ENCODE peak calls at places on chromosomes 7 and 10, in seven cellular contexts. K, E, X, B, P, Z and L are unnamed samples.

GRCh38 chr10:21020545-21020944 is 123.4 kb upstream of the NEBL start:
- DNase-seq in P (no peak), K (peak), B (no peak), E (no peak), X (no peak), Z (peak), L (peak)

GRCh38 chr10:33675235-33675634 is 340.8 kb upstream of the NRP1 start:
- DNase-seq in P (no peak), B (no peak), K (no peak), E (no peak), X (no peak), Z (no peak), L (no peak)

GRCh38 chr7:102125127-102125561 is 161.5 kb upstream of the SH2B2 start:
- DNase-seq in B (peak), K (peak), E (peak), P (no peak), X (no peak), Z (no peak), L (peak)

GRCh38 chr7:23530355-23530754 is 1.4 kb downstream of the TRA2A start:
- DNase-seq in E (no peak), K (peak), X (peak), Z (peak), P (peak), B (no peak), L (peak)

GRCh38 chr10:12708921-12709320 is 292.6 kb downstream of the CCDC3 start:
- DNase-seq in P (no peak), Z (no peak), X (no peak), E (no peak), K (no peak), B (no peak), L (no peak)

GRCh38 chr7:100588438-100588837 is 2.3 kb downstream of the FBXO24 start:
- DNase-seq in P (no peak), K (no peak), B (no peak), X (no peak), Z (no peak), E (no peak), L (no peak)

GRCh38 chr10:109650228-109650627 is 273.1 kb downstream of the XPNPEP1 start:
- DNase-seq in E (no peak), X (no peak), P (no peak), Z (no peak), B (no peak), K (peak), L (no peak)

GRCh38 chr7:138963675-138964074 is 17.5 kb downstream of the KIAA1549 start:
- DNase-seq in P (no peak), Z (no peak), B (no peak), E (no peak), X (no peak), K (no peak), L (no peak)

GRCh38 chr10:89426230-89426868 is 12.0 kb downstream of the IFIT5 start:
- DNase-seq in K (peak), X (no peak), B (no peak), P (peak), Z (no peak), E (no peak), L (peak)

GRCh38 chr10:77485847-77486246 is 151.8 kb downstream of the KCNMA1 start:
- DNase-seq in E (no peak), K (peak), P (no peak), X (no peak), B (no peak), Z (no peak), L (no peak)

GRCh38 chr7:75740846-75741497 is 2.2 kb upstream of the HIP1 start:
- DNase-seq in E (peak), Z (no peak), P (no peak), K (no peak), X (no peak), B (peak), L (peak)

GRCh38 chr10:31619410-31620095 is 300.5 kb downstream of the ZEB1 start:
- DNase-seq in X (no peak), K (no peak), P (no peak), Z (no peak), B (no peak), E (no peak), L (no peak)

GRCh38 chr10:103241262-103242011 is 4.2 kb upstream of the RPEL1 start:
- DNase-seq in P (no peak), B (no peak), Z (no peak), K (peak), X (no peak), E (no peak), L (no peak)

GRCh38 chr10:32937824-32938482 is 20.1 kb downstream of the ITGB1 start:
- DNase-seq in K (no peak), X (no peak), P (no peak), Z (no peak), E (no peak), B (no peak), L (no peak)

GRCh38 chr7:139422126-139422525 is 61.3 kb downstream of the KLRG2 start:
- DNase-seq in Z (no peak), E (no peak), B (no peak), K (peak), P (no peak), X (no peak), L (no peak)

GRCh38 chr7:155464948-155465739 is 7.2 kb downstream of the EN2 start:
- DNase-seq in P (no peak), K (peak), E (no peak), B (no peak), X (no peak), Z (no peak), L (no peak)

GRCh38 chr7:149569025-149569725 is 71.6 kb upstream of the ZNF746 start:
- DNase-seq in B (no peak), E (no peak), X (no peak), P (no peak), K (no peak), Z (no peak), L (no peak)

GRCh38 chr7:77727527-77727926 is 31.3 kb downstream of the RSBN1L start:
- DNase-seq in E (no peak), B (no peak), Z (no peak), X (no peak), K (no peak), P (no peak), L (no peak)

GRCh38 chr10:92241158-92241500 is 49.7 kb downstream of the CPEB3 start:
- DNase-seq in E (no peak), P (peak), B (no peak), Z (no peak), K (peak), X (no peak), L (no peak)

GRCh38 chr7:368651-369475 is 78.9 kb downstream of the FOXL3 start:
- DNase-seq in P (no peak), B (no peak), X (no peak), E (no peak), Z (no peak), K (no peak), L (no peak)

GRCh38 chr10:124325998-124326636 is 92.6 kb downstream of the OAT start:
- DNase-seq in K (no peak), P (no peak), B (no peak), E (no peak), X (no peak), Z (no peak), L (no peak)

GRCh38 chr7:134995239-134996096 is 9.2 kb downstream of the AGBL3 start:
- DNase-seq in E (no peak), Z (no peak), B (no peak), K (no peak), X (no peak), P (no peak), L (peak)

GRCh38 chr7:143885951-143886350 is 16.0 kb downstream of the TCAF1 start:
- DNase-seq in X (no peak), P (no peak), Z (no peak), K (no peak), E (no peak), B (no peak), L (no peak)

GRCh38 chr10:82221750-82222149 is 346.8 kb downstream of the NRG3 start:
- DNase-seq in B (no peak), Z (no peak), X (no peak), K (peak), E (no peak), P (no peak), L (no peak)

GRCh38 chr7:2227699-2228098 is 5.0 kb downstream of the MAD1L1 start:
- DNase-seq in E (no peak), Z (no peak), X (no peak), B (no peak), K (no peak), P (no peak), L (no peak)

GRCh38 chr10:64115913-64116643 is 594.9 kb downstream of the REEP3 start:
- DNase-seq in X (no peak), B (no peak), P (no peak), Z (no peak), K (peak), E (no peak), L (peak)

GRCh38 chr10:6141296-6142151 is 52.7 kb downstream of the RBM17 start:
- DNase-seq in X (no peak), E (no peak), P (peak), B (peak), Z (no peak), K (peak), L (peak)

GRCh38 chr10:99659868-99660366 is 608 bp downstream of the ENTPD7 start:
- DNase-seq in Z (no peak), B (no peak), E (no peak), X (no peak), K (no peak), P (no peak), L (no peak)

GRCh38 chr10:4595920-4596319 is 230.1 kb upstream of the AKR1E2 start:
- DNase-seq in X (no peak), Z (no peak), P (no peak), B (no peak), K (no peak), E (no peak), L (no peak)